ENCODE peak calls at places on chromosomes 7 and 10, in seven cellular contexts. Z is dermis microvascular lymphatic vessel endothelial cell; T is NAMALWA; M is CD8-positive, alpha-beta T cell; X is T follicular helper cell; W is foreskin melanocyte; O is activated CD4-positive, alpha-beta T cell treated with anti-CD3 and anti-CD28 coated beads, Interleukin-2, amount 50 U/mL, for 1 hour. H is an unnamed sample.

GRCh38 chr7:47194516-47194915 is 387.4 kb downstream of the TNS3 start:
- DNase-seq in Z (no peak), T (no peak), M (no peak), X (no peak), W (no peak), O (no peak), H (no peak)

GRCh38 chr7:151626422-151627115 is 106.9 kb upstream of the RHEB start:
- DNase-seq in Z (peak; percentile 49), T (peak; percentile 57), M (no peak), X (no peak), W (peak; percentile 50), O (peak; percentile 9), H (peak; percentile 28)

GRCh38 chr10:122388287-122388997 is 13.9 kb downstream of the PLEKHA1 start:
- DNase-seq in Z (no peak), T (no peak), M (no peak), X (no peak), W (no peak), O (no peak), H (no peak)

GRCh38 chr7:1940863-1941262 is 270.8 kb downstream of the ELFN1 start:
- DNase-seq in Z (no peak), T (no peak), M (no peak), X (no peak), W (no peak), O (no peak), H (no peak)

GRCh38 chr7:17101207-17101696 is 197.2 kb upstream of the AHR start:
- DNase-seq in Z (no peak), T (no peak), M (no peak), X (no peak), W (no peak), O (no peak), H (no peak)

GRCh38 chr10:33377658-33378025 is 43.2 kb upstream of the NRP1 start:
- DNase-seq in Z (no peak), T (no peak), M (no peak), X (no peak), W (no peak), O (no peak), H (no peak)

GRCh38 chr7:134435161-134435920 is 23.6 kb downstream of the AKR1B1 start:
- DNase-seq in Z (no peak), T (no peak), M (no peak), X (no peak), W (no peak), O (no peak), H (no peak)

GRCh38 chr10:90939648-90940047 is 18.8 kb upstream of the ANKRD1 start:
- DNase-seq in Z (no peak), T (no peak), M (no peak), X (no peak), W (no peak), O (no peak), H (no peak)

GRCh38 chr10:43048301-43049051 is 28.4 kb upstream of the RET start:
- DNase-seq in Z (no peak), T (no peak), M (no peak), X (no peak), W (no peak), O (no peak), H (no peak)

GRCh38 chr7:118013252-118014010 is 140.2 kb upstream of the CTTNBP2 start:
- DNase-seq in Z (no peak), T (no peak), M (no peak), X (no peak), W (no peak), O (no peak), H (no peak)

GRCh38 chr10:128642502-128642901 is 516.3 kb upstream of the MKI67 start:
- DNase-seq in Z (no peak), T (no peak), M (no peak), X (no peak), W (no peak), O (no peak), H (no peak)

GRCh38 chr10:3527144-3527543 is 257.9 kb downstream of the KLF6 start:
- DNase-seq in Z (no peak), T (no peak), M (no peak), X (no peak), W (no peak), O (no peak), H (no peak)

GRCh38 chr10:129309565-129309964 is 157.5 kb upstream of the MGMT start:
- DNase-seq in Z (no peak), T (no peak), M (no peak), X (no peak), W (no peak), O (no peak), H (no peak)

GRCh38 chr10:13890233-13890616 is 303.5 kb downstream of the PRPF18 start:
- DNase-seq in Z (peak; percentile 86), T (no peak), M (no peak), X (no peak), W (no peak), O (no peak), H (no peak)

H was measured in Kasumi-1.